ENCODE peak calls at places on chromosomes 3 and 15, in seven cellular contexts. E is IMR-90, X is GM06990, Y is neural progenitor cell, L is Panc1, J is MCF 10A, T is Calu3. P is an unnamed sample.

GRCh38 chr3:52633786-52634185 is 51.9 kb downstream of the PBRM1 start:
- DNase-seq in E (peak), X (no peak), Y (no peak), L (no peak), J (no peak), T (no peak), P (no peak)

GRCh38 chr3:126544596-126545281 is 14.0 kb downstream of the C3orf22 start:
- DNase-seq in E (no peak), X (no peak), Y (no peak), L (no peak), J (no peak), T (no peak), P (no peak)

GRCh38 chr3:47370887-47371697 is 9.7 kb upstream of the PTPN23 start:
- DNase-seq in E (no peak), X (no peak), Y (peak), L (no peak), J (peak), T (no peak), P (peak)

GRCh38 chr3:170496026-170496867 is 77.6 kb downstream of the CLDN11 start:
- DNase-seq in E (no peak), X (no peak), Y (peak), L (no peak), J (no peak), T (no peak), P (no peak)

GRCh38 chr15:85752591-85752990 is 42.1 kb downstream of the KLHL25 start:
- DNase-seq in E (no peak), X (no peak), Y (no peak), L (no peak), J (peak), T (no peak), P (no peak)

GRCh38 chr3:94069242-94069813 is 6.5 kb downstream of the NSUN3 start:
- DNase-seq in E (peak), X (no peak), Y (no peak), L (no peak), J (peak), T (no peak), P (no peak)

GRCh38 chr3:57582470-57583168 is 14.5 kb downstream of the ARF4 start:
- DNase-seq in E (no peak), X (no peak), Y (no peak), L (no peak), J (peak), T (peak), P (peak)

GRCh38 chr3:31268868-31269267 is 263.9 kb upstream of the STT3B start:
- DNase-seq in E (no peak), X (no peak), Y (no peak), L (no peak), J (no peak), T (no peak), P (no peak)

GRCh38 chr3:132174500-132174899 is 139.7 kb upstream of the CPNE4 start:
- DNase-seq in E (no peak), X (no peak), Y (no peak), L (no peak), J (peak), T (no peak), P (no peak)

GRCh38 chr3:105786241-105786640 is 82.6 kb downstream of the CBLB start:
- DNase-seq in E (no peak), X (no peak), Y (no peak), L (no peak), J (no peak), T (no peak), P (no peak)

GRCh38 chr3:22671848-22672247 is 531.3 kb upstream of the UBE2E2 start:
- DNase-seq in E (no peak), X (no peak), Y (no peak), L (no peak), J (no peak), T (no peak), P (no peak)

GRCh38 chr15:99399612-99400011 is 148.3 kb downstream of the LRRC28 start:
- DNase-seq in E (no peak), X (no peak), Y (no peak), L (no peak), J (no peak), T (no peak), P (no peak)

GRCh38 chr3:1960506-1960905 is 138.2 kb upstream of the CNTN4 start:
- DNase-seq in E (no peak), X (no peak), Y (no peak), L (no peak), J (no peak), T (no peak), P (no peak)

GRCh38 chr3:194930439-194931204 is 244.9 kb downstream of the FAM43A start:
- DNase-seq in E (peak), X (no peak), Y (no peak), L (no peak), J (peak), T (no peak), P (no peak)

GRCh38 chr3:31636693-31637442 is 104.1 kb downstream of the STT3B start:
- DNase-seq in E (no peak), X (no peak), Y (no peak), L (no peak), J (no peak), T (no peak), P (no peak)

GRCh38 chr3:127760361-127760760 is 62.0 kb downstream of the MGLL start:
- DNase-seq in E (no peak), X (no peak), Y (no peak), L (no peak), J (no peak), T (no peak), P (no peak)

GRCh38 chr3:18809640-18810305 is 338.5 kb upstream of the KCNH8 start:
- DNase-seq in E (no peak), X (no peak), Y (no peak), L (no peak), J (peak), T (no peak), P (no peak)
- TF ChIP-seq CTCF in E (no peak), X (no peak), Y (no peak), L (no peak), J (no peak), T (no peak), P (no peak)

DNA sequence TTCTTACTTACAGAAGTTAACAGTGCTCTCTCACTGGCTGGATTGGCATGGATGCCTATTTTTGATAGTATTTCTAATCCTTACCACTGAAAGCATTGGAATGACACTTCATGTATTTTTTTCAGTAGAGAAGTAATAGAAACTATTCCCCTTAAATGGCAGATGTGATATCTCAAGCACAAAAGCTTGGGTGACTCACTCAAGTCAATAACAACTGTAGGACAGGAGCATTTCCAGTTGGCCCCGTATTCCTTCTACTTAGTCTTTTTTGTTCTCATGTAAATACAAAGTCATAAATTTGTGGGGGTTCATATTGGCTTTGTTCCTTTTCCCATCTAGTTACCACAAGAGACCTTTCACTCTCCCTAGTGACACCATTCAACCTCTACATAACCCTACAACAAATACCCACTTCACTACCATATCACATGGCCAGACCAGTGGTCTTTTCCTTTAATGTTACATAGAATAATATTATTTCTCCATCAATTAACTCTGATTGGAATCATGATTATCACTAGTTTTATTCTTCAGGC is 94.3 kb upstream of the THBS1 start:
- DNase-seq in E (peak), X (no peak), Y (no peak), L (no peak), J (no peak), T (no peak), P (no peak)
- TF ChIP-seq CTCF in E (no peak), X (no peak), Y (no peak), L (no peak), J (no peak), T (no peak), P (no peak)

GRCh38 chr15:97902140-97902780 is 58.2 kb upstream of the ARRDC4 start:
- DNase-seq in E (peak), X (no peak), Y (no peak), L (no peak), J (peak), T (no peak), P (no peak)

GRCh38 chr15:97903560-97904195 is 56.8 kb upstream of the ARRDC4 start:
- DNase-seq in E (no peak), X (no peak), Y (no peak), L (no peak), J (no peak), T (no peak), P (no peak)

GRCh38 chr15:97900006-97900405 is 60.5 kb upstream of the ARRDC4 start:
- DNase-seq in E (no peak), X (no peak), Y (no peak), L (no peak), J (no peak), T (no peak), P (no peak)

GRCh38 chr15:97909291-97909891 is 51.1 kb upstream of the ARRDC4 start:
- DNase-seq in E (peak), X (no peak), Y (peak), L (peak), J (peak), T (peak), P (peak)

GRCh38 chr15:97904196-97904572 is 56.3 kb upstream of the ARRDC4 start:
- DNase-seq in E (peak), X (no peak), Y (peak), L (no peak), J (peak), T (peak), P (no peak)
- TF ChIP-seq CTCF in E (peak), X (peak), Y (peak), L (peak), J (peak), T (peak), P (no peak)

DNA sequence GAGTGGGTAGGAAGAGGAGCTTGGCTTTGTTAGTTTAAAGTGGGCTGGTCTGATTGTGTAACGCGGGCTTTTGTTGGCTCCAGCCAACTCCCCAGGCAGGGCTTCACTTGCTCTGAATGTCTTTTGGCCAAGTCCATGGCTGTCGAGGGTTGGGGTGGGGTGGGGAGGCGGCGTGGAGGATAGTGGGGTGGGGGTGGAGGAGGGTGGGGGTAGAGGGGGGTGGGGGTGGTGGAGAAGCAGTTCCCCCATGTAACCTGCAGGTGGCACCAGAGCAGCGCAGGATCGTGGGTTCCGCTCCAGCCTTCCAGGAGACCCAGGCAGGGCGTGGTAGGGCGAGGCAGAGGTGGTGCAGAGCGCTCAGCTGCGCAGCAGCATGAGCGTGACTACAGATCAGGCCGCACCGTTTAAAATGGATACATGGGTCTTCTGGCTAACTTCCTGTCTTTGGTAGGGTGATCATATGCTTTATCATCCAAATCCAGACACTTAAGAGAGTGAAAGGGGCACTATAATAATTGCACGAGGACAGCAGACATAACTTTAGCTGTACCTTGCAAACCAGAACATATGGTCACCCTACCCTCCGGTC is 28.3 kb downstream of the GOLGA6A start:
- DNase-seq in E (peak), X (peak), Y (peak), L (no peak), J (peak), T (peak), P (peak)
- TF ChIP-seq CTCF in E (peak), X (peak), Y (peak), L (peak), J (peak), T (peak), P (peak)

GRCh38 chr3:128917291-128917690 is 37.9 kb downstream of the ACAD9 start:
- DNase-seq in E (no peak), X (no peak), Y (no peak), L (no peak), J (no peak), T (no peak), P (no peak)
- TF ChIP-seq CTCF in E (no peak), X (no peak), Y (no peak), L (no peak), J (no peak), T (no peak), P (no peak)

P was measured in GM12865.